ENCODE peak calls at places on chromosomes 11 and 22, in ten cellular contexts. B is A549; V is neural progenitor cell; O is psoas muscle; X is prostate gland; G is IMR-90; Z is left lung; Q is transverse colon; M is mucosa of descending colon; H is CD8-positive, alpha-beta T cell. A is an unnamed sample. For H3K4me1 and H3K9me3, the result is how much of the 10 kb centered on the place peaks cover.

GRCh38 chr11:48242501-48242900 is 2.4 kb upstream of the OR4X2 start:
- DNase-seq in B (no peak), V (no peak), O (no peak), X (no peak), G (no peak), Z (no peak), Q (no peak), M (no peak), H (no peak), A (no peak)

GRCh38 chr11:93234602-93235207 is 36.9 kb upstream of the SLC36A4 start:
- DNase-seq in B (peak), V (peak), O (peak), X (peak), G (peak), Z (peak), Q (peak), M (peak), H (peak), A (peak)

GRCh38 chr22:27435839-27436581 is 365.5 kb downstream of the MN1 start:
- DNase-seq in B (no peak), V (peak), O (peak), X (no peak), G (peak), Z (no peak), Q (peak), M (no peak), H (no peak), A (no peak)

GRCh38 chr11:126917531-126918204 is 82.9 kb downstream of the KIRREL3 start:
- DNase-seq in B (peak), V (no peak), O (no peak), X (no peak), G (peak), Z (no peak), Q (no peak), M (no peak), H (no peak), A (no peak)

GRCh38 chr11:22456993-22457748 is 119.0 kb downstream of the SLC17A6 start:
- DNase-seq in B (no peak), V (peak), O (no peak), X (peak), G (no peak), Z (no peak), Q (no peak), M (no peak), H (no peak), A (no peak)

GRCh38 chr11:107882095-107882820 is 23.7 kb upstream of the SLC35F2 start:
- DNase-seq in B (no peak), V (no peak), O (no peak), X (no peak), G (no peak), Z (no peak), Q (no peak), M (no peak), H (no peak), A (no peak)

GRCh38 chr22:44887941-44888366 is 121.9 kb downstream of the PHF21B start:
- DNase-seq in B (no peak), V (no peak), O (no peak), X (no peak), G (no peak), Z (no peak), Q (no peak), M (no peak), H (no peak), A (no peak)

GRCh38 chr11:44564653-44565007 is 833 bp upstream of the CD82 start:
- DNase-seq in B (peak), V (no peak), O (peak), X (peak), G (peak), Z (peak), Q (peak), M (peak), H (no peak), A (peak)

GRCh38 chr11:115503886-115504278 is 333 bp downstream of the CADM1 start:
- DNase-seq in B (peak), V (no peak), O (no peak), X (no peak), G (no peak), Z (no peak), Q (no peak), M (no peak), H (no peak), A (no peak)

GRCh38 chr11:88480217-88480616 is 142.7 kb upstream of the CTSC start:
- DNase-seq in B (no peak), V (no peak), O (no peak), X (no peak), G (peak), Z (no peak), Q (no peak), M (no peak), H (no peak), A (no peak)

GRCh38 chr11:67300756-67301312 is 2.5 kb upstream of the SSH3 start:
- DNase-seq in B (no peak), V (no peak), O (peak), X (no peak), G (no peak), Z (no peak), Q (peak), M (peak), H (no peak), A (no peak)

GRCh38 chr11:46560300-46561025 is 33.4 kb downstream of the AMBRA1 start:
- DNase-seq in B (no peak), V (no peak), O (no peak), X (peak), G (peak), Z (no peak), Q (no peak), M (no peak), H (no peak), A (no peak)

GRCh38 chr11:79052539-79052938 is 388.3 kb downstream of the TENM4 start:
- DNase-seq in B (no peak), V (peak), O (no peak), X (no peak), G (no peak), Z (no peak), Q (no peak), M (no peak), H (no peak), A (no peak)

GRCh38 chr11:122981388-122982264 is at the start of gene BSX:
- DNase-seq in B (no peak), V (peak), O (peak), X (no peak), G (peak), Z (peak), Q (peak), M (no peak), H (peak), A (no peak)

GRCh38 chr11:102401905-102402304 is 50.7 kb downstream of the TMEM123 start:
- DNase-seq in B (no peak), V (no peak), O (no peak), X (no peak), G (no peak), Z (no peak), Q (no peak), M (no peak), H (no peak), A (no peak)

GRCh38 chr11:72950685-72951084 is 136.5 kb downstream of the ATG16L2 start:
- DNase-seq in B (no peak), V (peak), O (no peak), X (no peak), G (no peak), Z (no peak), Q (no peak), M (no peak), H (no peak), A (no peak)

GRCh38 chr11:62804310-62805043 is 763 bp downstream of the NXF1 start:
- DNase-seq in B (no peak), V (no peak), O (no peak), X (no peak), G (peak), Z (no peak), Q (no peak), M (no peak), H (no peak), A (no peak)

GRCh38 chr11:13876423-13876822 is 86.1 kb upstream of the SPON1 start:
- DNase-seq in B (no peak), V (no peak), O (no peak), X (no peak), G (no peak), Z (no peak), Q (no peak), M (no peak), H (no peak), A (no peak)

GRCh38 chr11:126348806-126349582 is 6.5 kb upstream of the ST3GAL4 start:
- DNase-seq in B (no peak), V (no peak), O (no peak), X (no peak), G (peak), Z (no peak), Q (no peak), M (peak), H (no peak), A (no peak)

GRCh38 chr11:106925245-106925644 is 93.0 kb downstream of the GUCY1A2 start:
- DNase-seq in B (no peak), V (no peak), O (no peak), X (no peak), G (no peak), Z (no peak), Q (no peak), M (no peak), H (no peak), A (no peak)

GRCh38 chr11:67045314-67045713 is 11.3 kb upstream of the RHOD start:
- DNase-seq in B (peak), V (no peak), O (peak), X (no peak), G (peak), Z (no peak), Q (no peak), M (no peak), H (no peak), A (no peak)

GRCh38 chr11:78714539-78714938 is 139.9 kb upstream of the NARS2 start:
- DNase-seq in B (no peak), V (no peak), O (no peak), X (no peak), G (no peak), Z (no peak), Q (peak), M (no peak), H (no peak), A (no peak)

DNA sequence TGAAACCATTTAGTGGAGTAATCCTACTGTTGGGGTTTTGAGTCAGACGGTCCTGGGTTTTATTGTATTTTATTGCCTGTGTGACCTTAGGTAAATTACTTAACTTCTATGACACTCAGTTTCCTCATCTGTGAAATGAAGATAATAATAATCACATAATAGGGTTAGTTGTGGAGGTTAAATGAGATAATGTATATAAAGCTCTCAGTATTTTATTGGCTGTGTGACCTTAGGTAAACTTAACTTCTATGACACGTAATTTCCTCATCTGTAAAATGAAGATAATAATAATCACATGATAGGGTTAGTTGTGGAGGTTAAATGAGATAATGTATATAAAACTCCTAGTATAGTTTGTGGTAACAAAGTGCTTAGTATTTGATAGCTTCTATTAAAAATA is 13.2 kb downstream of the BARX2 start:
- DNase-seq in B (no peak), V (no peak), O (no peak), X (no peak), G (no peak), Z (no peak), Q (no peak), M (no peak), H (no peak), A (no peak)
- H3K4me1 ChIP-seq in B (under half), V (under half), O (under half), X (under half), G (under half), Z (under half), Q (under half), M (under half), H (under half), A (half or more)

DNA sequence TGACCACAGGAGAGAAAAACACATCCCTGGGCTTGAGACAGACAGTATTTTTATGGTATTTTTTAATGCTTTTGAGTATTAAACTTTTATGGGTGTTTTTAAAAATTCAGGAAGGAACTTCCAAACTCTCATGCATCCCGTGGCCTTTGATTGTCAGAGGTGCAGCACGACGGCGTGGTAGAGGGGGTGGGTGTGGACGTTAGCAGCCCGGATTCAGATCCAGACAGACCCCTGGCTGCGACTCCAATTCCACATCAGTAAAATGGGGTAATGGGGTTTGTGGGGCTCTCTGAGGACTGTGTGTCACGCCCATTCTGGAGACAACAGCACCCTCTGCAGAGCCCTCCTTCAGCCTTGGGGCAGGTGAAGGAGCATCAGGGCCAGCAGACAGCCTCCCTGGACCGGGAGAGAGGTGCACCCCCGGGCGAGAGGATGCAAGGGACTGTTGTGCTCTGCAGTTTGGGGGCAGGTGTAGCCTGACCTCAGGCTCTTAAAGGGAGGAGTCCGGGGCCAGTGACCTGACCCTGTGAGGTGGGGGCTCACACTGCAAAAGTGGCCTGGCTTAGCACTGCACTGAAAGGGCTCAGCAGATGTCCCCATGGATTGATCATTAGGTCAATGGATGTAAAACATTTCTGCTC is 1024.3 kb downstream of the TBC1D22A start:
- DNase-seq in B (no peak), V (no peak), O (no peak), X (no peak), G (no peak), Z (no peak), Q (no peak), M (no peak), H (no peak), A (no peak)
- H3K9me3 ChIP-seq in B (under half), V (under half), O (under half), X (under half), G (under half), Z (under half), Q (under half), M (under half), H (under half), A (under half)

DNA sequence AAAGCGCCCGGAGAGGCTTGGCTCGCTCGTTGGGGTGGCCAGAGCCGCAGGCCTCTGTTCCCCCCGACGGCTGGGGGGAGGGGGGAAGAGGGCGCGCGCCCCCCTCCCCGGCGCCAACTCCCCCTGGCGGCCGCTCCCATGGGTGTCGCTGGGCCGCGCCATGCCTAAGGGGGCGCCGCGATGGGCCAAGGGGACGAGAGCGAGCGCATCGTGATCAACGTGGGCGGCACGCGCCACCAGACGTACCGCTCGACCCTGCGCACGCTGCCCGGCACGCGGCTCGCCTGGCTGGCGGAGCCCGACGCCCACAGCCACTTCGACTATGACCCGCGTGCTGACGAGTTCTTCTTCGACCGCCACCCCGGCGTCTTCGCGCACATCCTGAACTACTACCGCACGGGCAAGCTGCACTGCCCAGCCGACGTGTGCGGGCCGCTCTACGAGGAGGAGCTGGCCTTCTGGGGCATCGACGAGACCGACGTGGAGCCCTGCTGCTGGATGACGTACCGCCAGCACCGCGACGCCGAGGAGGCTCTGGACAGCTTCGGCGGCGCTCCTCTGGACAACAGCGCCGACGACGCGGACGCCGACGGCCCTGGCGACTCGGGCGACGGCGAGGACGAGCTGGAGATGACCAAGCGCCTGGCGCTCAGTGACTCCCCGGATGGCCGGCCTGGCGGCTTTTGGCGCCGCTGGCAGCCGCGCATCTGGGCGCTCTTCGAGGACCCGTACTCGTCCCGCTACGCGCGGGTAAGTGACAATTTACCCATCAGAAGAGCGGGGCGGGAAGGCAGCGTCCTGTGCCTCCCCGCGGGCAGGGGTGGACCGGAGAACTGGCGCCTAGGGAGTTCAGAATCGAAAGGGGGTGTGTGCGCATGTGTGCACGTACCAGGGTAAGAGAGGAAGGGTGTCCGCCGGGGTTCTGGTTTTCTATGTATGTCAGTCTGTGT is 1.5 kb downstream of the KCNC1 start:
- DNase-seq in B (no peak), V (peak), O (no peak), X (no peak), G (no peak), Z (no peak), Q (no peak), M (no peak), H (no peak), A (no peak)
- TF ChIP-seq CTCF in B (peak), V (peak), O (peak), X (no peak), G (peak), Z (no peak), Q (no peak), M (no peak), H (no peak), A (no peak)

DNA sequence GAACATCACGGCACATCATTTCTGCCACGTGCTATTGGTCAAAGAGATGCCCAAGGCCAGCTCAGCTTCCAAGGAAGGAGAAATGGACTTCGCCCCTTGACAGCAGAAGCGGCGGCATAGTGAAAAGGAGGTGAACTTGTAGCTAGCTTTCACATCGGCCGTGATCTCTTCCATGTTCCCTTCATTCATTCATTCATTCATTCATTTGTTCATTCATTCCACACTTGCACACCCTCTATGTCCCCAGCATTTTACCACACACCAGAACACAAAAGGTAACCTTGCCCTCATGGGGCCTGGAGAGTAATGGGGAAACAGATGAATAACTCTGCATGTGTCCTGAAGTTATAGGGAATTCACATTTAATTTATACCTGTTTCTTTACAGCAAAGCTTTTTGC is 1.1 kb upstream of the CYTH4 start:
- DNase-seq in B (no peak), V (no peak), O (no peak), X (no peak), G (no peak), Z (no peak), Q (no peak), M (no peak), H (no peak), A (no peak)
- H3K4me1 ChIP-seq in B (under half), V (under half), O (under half), X (under half), G (under half), Z (under half), Q (under half), M (under half), H (under half), A (under half)

GRCh38 chr11:111668980-111669379 is 66.7 kb downstream of the SIK2 start:
- DNase-seq in B (no peak), V (no peak), O (no peak), X (no peak), G (no peak), Z (no peak), Q (no peak), M (no peak), H (no peak), A (no peak)

GRCh38 chr11:111671383-111671782 is 69.1 kb downstream of the SIK2 start:
- DNase-seq in B (no peak), V (no peak), O (no peak), X (no peak), G (no peak), Z (no peak), Q (no peak), M (no peak), H (no peak), A (no peak)

GRCh38 chr11:111660822-111661221 is 58.6 kb downstream of the SIK2 start:
- DNase-seq in B (no peak), V (no peak), O (no peak), X (no peak), G (peak), Z (no peak), Q (no peak), M (no peak), H (no peak), A (no peak)

GRCh38 chr11:111663820-111664219 is 61.6 kb downstream of the SIK2 start:
- DNase-seq in B (no peak), V (no peak), O (peak), X (no peak), G (no peak), Z (peak), Q (peak), M (no peak), H (no peak), A (no peak)

GRCh38 chr11:111665779-111666178 is 63.5 kb downstream of the SIK2 start:
- DNase-seq in B (peak), V (peak), O (no peak), X (no peak), G (peak), Z (no peak), Q (no peak), M (no peak), H (no peak), A (no peak)
- H3K9me3 ChIP-seq in B (under half), V (under half), O (under half), X (under half), G (under half), Z (under half), Q (under half), M (under half), H (under half), A (under half)

DNA sequence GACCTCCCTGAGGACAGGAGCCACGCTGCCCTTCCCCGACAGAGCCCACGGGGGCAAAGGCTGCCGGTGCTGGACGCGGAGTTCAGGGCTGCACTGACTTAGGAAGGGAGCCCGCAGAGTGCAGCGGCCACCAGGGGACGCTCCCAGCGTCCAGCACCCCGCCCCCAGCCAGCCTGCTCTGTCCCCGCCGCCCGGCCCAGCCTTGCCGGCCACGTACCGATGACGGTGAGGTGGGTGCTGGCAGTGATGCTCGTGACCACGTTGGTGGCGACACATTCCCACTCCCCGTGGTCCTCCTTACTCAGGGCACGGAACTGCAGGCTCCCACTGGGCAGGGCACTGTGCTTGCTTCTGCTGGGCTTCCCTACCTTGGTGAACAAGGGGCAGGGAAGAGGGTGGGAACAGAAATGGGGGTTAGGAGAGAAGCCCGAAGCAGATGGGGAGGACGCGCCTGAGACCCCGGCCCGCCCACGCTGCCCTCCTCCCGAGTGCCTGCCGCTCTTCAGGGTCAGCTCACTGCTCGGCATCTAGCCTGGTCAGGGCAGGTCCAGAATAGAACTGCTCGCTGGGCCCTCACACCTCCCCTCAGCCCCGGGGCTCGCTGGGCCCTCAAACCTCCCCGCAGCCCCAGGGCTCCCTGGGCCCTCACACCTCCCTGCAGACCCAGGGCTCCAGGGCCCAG is 25.9 kb downstream of the IGSF9B start:
- DNase-seq in B (peak), V (peak), O (no peak), X (no peak), G (no peak), Z (no peak), Q (no peak), M (peak), H (no peak), A (no peak)
- TF ChIP-seq CTCF in B (peak), V (peak), O (no peak), X (no peak), G (peak), Z (peak), Q (peak), M (no peak), H (no peak), A (no peak)

GRCh38 chr11:68409748-68410344 is 50.7 kb upstream of the PPP6R3 start:
- DNase-seq in B (no peak), V (no peak), O (no peak), X (no peak), G (no peak), Z (no peak), Q (no peak), M (no peak), H (no peak), A (no peak)
- H3K4me1 ChIP-seq in B (under half), V (under half), O (under half), X (under half), G (under half), Z (under half), Q (under half), M (under half), H (under half), A (under half)